ENCODE peak calls at places on chromosomes 12 and 14, in eight cellular contexts. I, X, C, D, Q, J, S and P are unnamed samples.

GRCh38 chr12:57193706-57194245 is 22.8 kb upstream of the NXPH4 start:
- DNase-seq in S (no peak), Q (no peak), I (no peak), X (no peak), J (no peak), D (no peak), C (no peak), P (no peak)

GRCh38 chr14:56295743-56296142 is 177.5 kb downstream of the PELI2 start:
- DNase-seq in C (no peak), I (no peak), D (no peak), X (no peak), Q (no peak), J (no peak), S (no peak), P (no peak)

GRCh38 chr14:69559581-69560011 is 15.1 kb downstream of the CCDC177 start:
- DNase-seq in J (no peak), Q (no peak), X (no peak), D (no peak), S (no peak), C (peak; percentile 30), I (no peak), P (no peak)

GRCh38 chr14:102601378-102601925 is 9.0 kb downstream of the RCOR1 start:
- DNase-seq in S (no peak), Q (no peak), I (no peak), D (no peak), X (no peak), J (no peak), C (no peak), P (no peak)

GRCh38 chr12:53067074-53067992 is 11.9 kb downstream of the SPRYD3 start:
- DNase-seq in C (no peak), S (no peak), J (no peak), I (no peak), X (no peak), Q (no peak), D (no peak), P (no peak)

GRCh38 chr14:30020687-30021086 is 93.0 kb upstream of the PRKD1 start:
- DNase-seq in S (no peak), J (no peak), C (no peak), X (no peak), I (no peak), Q (no peak), D (no peak), P (no peak)

GRCh38 chr12:106736051-106736957 is 38.2 kb upstream of the RIC8B start:
- DNase-seq in S (no peak), X (no peak), J (no peak), D (no peak), C (no peak), Q (no peak), I (no peak), P (no peak)

GRCh38 chr12:6745751-6746525 is 7.0 kb downstream of the MLF2 start:
- DNase-seq in I (no peak), X (no peak), S (peak; percentile 16), D (no peak), Q (no peak), C (no peak), J (no peak), P (no peak)

GRCh38 chr14:104290756-104291122 is 152.4 kb downstream of the KIF26A start:
- DNase-seq in Q (no peak), D (no peak), J (no peak), X (no peak), C (no peak), I (no peak), S (no peak), P (no peak)